ENCODE peak calls at places on chromosomes 4 and X, in five cellular contexts. O is PC-3, G is body of pancreas, A is upper lobe of right lung, S is uterus. U is an unnamed sample.

GRCh38 chrX:18160369-18160768 is 60.3 kb downstream of the BEND2 start:
- DNase-seq in O (no peak), G (no peak), S (no peak), A (no peak), U (no peak)

GRCh38 chr4:8840816-8841455 is 30.7 kb downstream of the HMX1 start:
- DNase-seq in G (no peak), A (peak), O (no peak), S (no peak), U (no peak)

GRCh38 chr4:176436500-176436973 is 116.8 kb downstream of the SPCS3 start:
- DNase-seq in S (no peak), G (no peak), O (peak), A (no peak), U (no peak)

GRCh38 chr4:33494150-33494549 is 2750.2 kb downstream of the ARAP2 start:
- DNase-seq in G (no peak), S (no peak), O (peak), A (no peak), U (no peak)

GRCh38 chr4:140755811-140756291 is 334 bp downstream of the TBC1D9 start:
- DNase-seq in O (no peak), A (peak), G (peak), S (peak), U (no peak)

GRCh38 chr4:182518421-182518820 is 275.2 kb downstream of the TENM3 start:
- DNase-seq in A (no peak), G (no peak), S (no peak), O (no peak), U (no peak)

GRCh38 chrX:107805179-107805578 is 20.5 kb upstream of the MID2 start:
- DNase-seq in O (no peak), G (no peak), A (no peak), S (no peak), U (no peak)

GRCh38 chr4:40201898-40202297 is 5.1 kb downstream of the RHOH start:
- DNase-seq in A (no peak), O (no peak), S (no peak), G (no peak), U (no peak)

GRCh38 chrX:107712231-107713204 is 63.1 kb downstream of the TSC22D3 start:
- DNase-seq in G (no peak), S (peak), O (no peak), A (no peak), U (no peak)

GRCh38 chr4:74613266-74613665 is 168.3 kb downstream of the AREG start:
- DNase-seq in O (no peak), G (no peak), A (no peak), S (no peak), U (no peak)

GRCh38 chr4:21638171-21638715 is 310.3 kb downstream of the KCNIP4 start:
- DNase-seq in G (no peak), O (no peak), A (no peak), S (no peak), U (no peak)

GRCh38 chr4:108109997-108110416 is 58.7 kb downstream of the LEF1 start:
- DNase-seq in G (no peak), S (no peak), A (no peak), O (no peak), U (no peak)

GRCh38 chr4:30901781-30902479 is 181.8 kb downstream of the PCDH7 start:
- DNase-seq in O (no peak), A (no peak), S (no peak), G (no peak), U (no peak)

GRCh38 chr4:27217261-27217769 is 356.7 kb downstream of the STIM2 start:
- DNase-seq in O (peak), S (no peak), G (no peak), A (no peak), U (no peak)

GRCh38 chr4:161564230-161564834 is 599.5 kb downstream of the FSTL5 start:
- DNase-seq in G (no peak), A (no peak), O (peak), S (no peak), U (no peak)

GRCh38 chr4:40763228-40763716 is 13.5 kb downstream of the NSUN7 start:
- DNase-seq in S (no peak), O (no peak), A (no peak), G (no peak), U (no peak)

GRCh38 chr4:186132577-186133277 is 28.2 kb downstream of the FAM149A start:
- DNase-seq in G (no peak), S (no peak), A (no peak), O (peak), U (no peak)

GRCh38 chrX:107667426-107667825 is 39.1 kb downstream of the PRPS1 start:
- DNase-seq in O (no peak), G (no peak), S (no peak), A (no peak), U (no peak)

GRCh38 chr4:136283973-136284372 is 1248.3 kb downstream of the PCDH18 start:
- DNase-seq in S (no peak), O (no peak), A (no peak), G (no peak), U (no peak)

GRCh38 chr4:174763454-174764104 is 65.5 kb downstream of the GLRA3 start:
- DNase-seq in G (no peak), A (no peak), O (peak), S (no peak), U (no peak)

GRCh38 chr4:116020141-116020722 is 906.8 kb upstream of the NDST4 start:
- DNase-seq in A (no peak), O (no peak), S (no peak), G (no peak), U (no peak)

GRCh38 chr4:5970381-5971076 is 47.7 kb downstream of the C4orf50 start:
- DNase-seq in O (no peak), S (no peak), A (peak), G (no peak), U (no peak)

GRCh38 chrX:20362268-20363002 is 95.7 kb upstream of the RPS6KA3 start:
- DNase-seq in S (no peak), O (peak), A (no peak), G (peak), U (no peak)

GRCh38 chr4:168514249-168514852 is 17.5 kb downstream of the PALLD start:
- DNase-seq in G (no peak), O (peak), A (no peak), S (no peak), U (no peak)

GRCh38 chr4:36392049-36392448 is 110.6 kb downstream of the DTHD1 start:
- DNase-seq in S (no peak), G (no peak), O (peak), A (no peak), U (no peak)

GRCh38 chr4:40848251-40848650 is 98.5 kb downstream of the NSUN7 start:
- DNase-seq in G (no peak), S (no peak), O (no peak), A (no peak), U (no peak)

GRCh38 chrX:45322820-45323219 is 122.1 kb upstream of the DIPK2B start:
- DNase-seq in G (no peak), S (no peak), O (peak), A (no peak), U (no peak)

GRCh38 chrX:134969726-134970125 is 21.1 kb upstream of the SMIM10 start:
- DNase-seq in O (no peak), A (no peak), G (no peak), S (no peak), U (no peak)

GRCh38 chrX:7086384-7086783 is 61.1 kb upstream of the STS start:
- DNase-seq in O (no peak), S (no peak), G (no peak), A (no peak), U (no peak)

GRCh38 chrX:33725556-33726232 is 406.4 kb downstream of the FAM47A start:
- DNase-seq in S (peak), G (peak), A (no peak), O (peak), U (no peak)

GRCh38 chr4:143097751-143098150 is 87.0 kb upstream of the USP38 start:
- DNase-seq in A (no peak), S (no peak), O (no peak), G (no peak), U (no peak)

DNA sequence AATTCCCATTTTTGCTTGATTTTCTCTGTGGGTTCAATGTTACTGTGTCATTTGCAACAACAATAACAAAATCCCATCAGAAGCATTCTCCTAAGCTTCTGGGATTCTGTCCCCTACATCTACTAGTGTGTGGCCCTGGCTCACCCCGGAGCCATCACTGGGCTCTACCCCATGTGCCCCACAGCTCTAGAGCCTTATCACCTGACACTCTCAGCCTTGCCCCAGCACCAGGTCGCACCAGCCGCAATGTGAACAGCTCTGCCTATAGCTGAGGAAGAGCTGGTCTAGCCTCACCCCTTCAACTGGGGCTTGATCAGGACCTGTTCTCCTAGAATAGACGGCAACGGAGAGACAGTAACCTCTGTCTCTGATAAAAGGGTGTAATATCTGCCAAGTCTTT is 161.7 kb downstream of the SHROOM3 start:
- DNase-seq in A (no peak), S (no peak), G (no peak), O (no peak), U (no peak)
- H3K27ac ChIP-seq in A (peak), S (no peak), G (peak), O (no peak), U (no peak)

GRCh38 chr4:68079918-68080317 is 49.8 kb downstream of the TMPRSS11F start:
- DNase-seq in G (no peak), O (peak), S (no peak), A (no peak), U (no peak)
- H3K27ac ChIP-seq in G (no peak), O (no peak), S (no peak), A (no peak), U (no peak)

GRCh38 chrX:65690057-65690855 is 22.8 kb downstream of the MSN start:
- DNase-seq in S (no peak), A (no peak), G (no peak), O (peak), U (no peak)
- H3K27ac ChIP-seq in S (peak), A (peak), G (no peak), O (peak), U (no peak)

GRCh38 chr4:67714248-67714583 is 13.3 kb upstream of the UBA6 start:
- DNase-seq in A (no peak), O (no peak), S (no peak), G (no peak), U (no peak)
- H3K27ac ChIP-seq in A (no peak), O (peak), S (no peak), G (no peak), U (no peak)

GRCh38 chr4:113397114-113397701 is 347.8 kb downstream of the ANK2 start:
- DNase-seq in A (no peak), O (no peak), G (no peak), S (no peak), U (no peak)
- H3K27ac ChIP-seq in A (no peak), O (no peak), G (no peak), S (no peak), U (no peak)

DNA sequence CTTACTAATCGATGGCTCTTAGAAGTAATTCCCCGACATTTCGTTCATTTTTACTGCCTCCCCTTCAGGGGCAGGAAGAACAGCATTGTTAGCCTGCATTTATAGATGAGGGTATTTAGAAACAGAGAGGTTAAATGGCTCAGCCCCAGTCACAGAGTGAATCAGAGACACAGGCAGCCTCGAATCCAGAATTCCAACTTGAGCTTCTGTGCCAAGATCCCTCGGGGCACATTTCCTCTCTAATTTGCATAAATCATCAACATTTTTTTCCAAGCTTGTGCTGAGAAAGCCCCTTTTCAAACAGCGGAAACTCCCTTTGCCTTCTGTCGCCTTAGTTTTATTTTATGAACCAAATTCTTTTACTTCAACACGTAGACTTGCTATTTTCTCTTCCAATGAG is 91.3 kb upstream of the BCOR start:
- DNase-seq in S (no peak), A (no peak), O (no peak), G (no peak), U (no peak)
- H3K27ac ChIP-seq in S (no peak), A (no peak), O (no peak), G (no peak), U (no peak)

U was measured in caudate nucleus.